ENCODE peak calls at places on chromosomes 5 and 9, in ten cellular contexts. M is left ventricle myocardium inferior; O is H9; N is CD8-positive, alpha-beta T cell; S is cardiac fibroblast; X is progenitor cell of endocrine pancreas; J is IMR-90; V is Calu3; R is choroid plexus epithelial cell; B is uterus. D is an unnamed sample.

GRCh38 chr5:80406980-80407734 is 707 bp upstream of the ZFYVE16 start:
- DNase-seq in M (peak; percentile 16), O (no peak), N (no peak), S (peak; percentile 37), X (no peak), J (peak; percentile 1), V (peak; percentile 1), R (peak; percentile 38), B (peak; percentile 50), D (peak; percentile 26)

GRCh38 chr9:6785682-6786081 is 27.9 kb downstream of the KDM4C start:
- DNase-seq in M (no peak), O (no peak), N (no peak), S (no peak), X (no peak), J (no peak), V (no peak), R (no peak), B (no peak), D (no peak)

GRCh38 chr9:105127863-105128220 is 116.6 kb upstream of the SLC44A1 start:
- DNase-seq in M (no peak), O (no peak), N (peak; percentile 55), S (peak; percentile 78), X (no peak), J (peak; percentile 25), V (no peak), R (peak; percentile 70), B (no peak), D (no peak)

GRCh38 chr5:125679522-125679921 is 743.7 kb upstream of the GRAMD2B start:
- DNase-seq in M (no peak), O (no peak), N (no peak), S (no peak), X (no peak), J (peak; percentile 21), V (no peak), R (no peak), B (no peak), D (no peak)

GRCh38 chr5:122078116-122078865 is at the start of gene LOX:
- DNase-seq in M (peak; percentile 71), O (peak; percentile 50), N (no peak), S (peak; percentile 97), X (peak; percentile 16), J (peak; percentile 98), V (peak; percentile 64), R (peak; percentile 98), B (peak; percentile 86), D (peak; percentile 81)

GRCh38 chr9:120970249-120970648 is 43.7 kb upstream of the TRAF1 start:
- DNase-seq in M (no peak), O (no peak), N (no peak), S (no peak), X (no peak), J (peak; percentile 82), V (no peak), R (no peak), B (no peak), D (no peak)

GRCh38 chr9:130480673-130481072 is 35.9 kb downstream of the ASS1 start:
- DNase-seq in M (no peak), O (peak; percentile 80), N (no peak), S (no peak), X (no peak), J (no peak), V (no peak), R (no peak), B (no peak), D (no peak)

GRCh38 chr5:141771031-141771430 is 89.0 kb upstream of the ARAP3 start:
- DNase-seq in M (no peak), O (no peak), N (no peak), S (no peak), X (no peak), J (peak; percentile 33), V (no peak), R (no peak), B (no peak), D (no peak)

GRCh38 chr5:151406322-151406947 is 41.0 kb upstream of the SLC36A1 start:
- DNase-seq in M (no peak), O (peak; percentile 46), N (no peak), S (peak; percentile 4), X (no peak), J (peak; percentile 4), V (peak; percentile 16), R (peak; percentile 40), B (no peak), D (no peak)

GRCh38 chr5:572398-573019 is 39.6 kb upstream of the CEP72 start:
- DNase-seq in M (no peak), O (no peak), N (no peak), S (no peak), X (no peak), J (no peak), V (no peak), R (no peak), B (no peak), D (no peak)

GRCh38 chr9:100011062-100011681 is 87.6 kb downstream of the ERP44 start:
- DNase-seq in M (no peak), O (no peak), N (peak; percentile 30), S (peak; percentile 60), X (no peak), J (peak; percentile 67), V (peak; percentile 13), R (peak; percentile 85), B (no peak), D (no peak)
- TF ChIP-seq CTCF in M (peak; percentile 60), O (peak; percentile 88), N (peak; percentile 82), S (peak; percentile 58), X (peak; percentile 75), J (peak; percentile 60), V (peak; percentile 14), R (peak; percentile 64), B (no peak), D (peak; percentile 55)

GRCh38 chr5:147346006-147346561 is 111.3 kb downstream of the STK32A start:
- DNase-seq in M (no peak), O (no peak), N (no peak), S (no peak), X (no peak), J (no peak), V (no peak), R (no peak), B (no peak), D (no peak)
- TF ChIP-seq CTCF in M (no peak), O (peak; percentile 50), N (no peak), S (no peak), X (no peak), J (no peak), V (no peak), R (peak; percentile 18), B (no peak), D (no peak)

GRCh38 chr5:35213608-35214007 is 16.7 kb downstream of the PRLR start:
- DNase-seq in M (no peak), O (no peak), N (no peak), S (peak; percentile 26), X (no peak), J (no peak), V (no peak), R (no peak), B (no peak), D (no peak)
- TF ChIP-seq CTCF in M (no peak), O (peak; percentile 13), N (no peak), S (no peak), X (peak; percentile 7), J (no peak), V (no peak), R (no peak), B (no peak), D (no peak)

DNA sequence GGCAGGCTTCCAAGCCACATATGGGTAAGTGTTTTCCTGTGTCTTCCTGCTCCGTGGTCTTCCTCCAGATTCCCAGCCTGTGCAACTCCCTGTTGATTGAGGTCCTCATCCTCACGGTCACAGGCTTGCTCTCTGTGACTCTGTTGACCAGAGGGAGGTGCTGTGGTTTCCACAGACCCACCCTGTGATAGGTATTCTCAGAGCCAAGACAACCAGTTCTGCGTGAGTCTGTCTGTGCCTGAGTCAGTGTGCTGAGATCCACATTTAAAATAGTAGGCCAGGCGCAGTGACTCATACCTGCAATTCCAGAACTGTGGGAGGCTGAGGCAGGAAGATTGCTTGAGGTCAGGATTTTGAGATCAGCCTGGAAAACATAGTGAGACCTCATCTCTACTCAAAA is 388.1 kb upstream of the IRX2 start:
- DNase-seq in M (no peak), O (no peak), N (no peak), S (no peak), X (no peak), J (no peak), V (no peak), R (no peak), B (no peak), D (no peak)
- TF ChIP-seq CTCF in M (no peak), O (peak; percentile 35), N (no peak), S (no peak), X (no peak), J (no peak), V (no peak), R (no peak), B (no peak), D (no peak)